ENCODE peak calls at places on chromosomes 1 and 21, in eight cellular contexts. U is SK-N-SH, D is neural progenitor cell, J is GM23248, I is hepatocyte, W is GM23338, E is PC-3, K is OCI-LY7. A is an unnamed sample.

GRCh38 chr1:101284021-101284420 is 47.2 kb downstream of the S1PR1 start:
- DNase-seq in U (no peak), D (peak), J (no peak), I (no peak), W (no peak), E (no peak), K (no peak), A (no peak)

GRCh38 chr1:29416825-29417557 is 180.7 kb downstream of the PTPRU start:
- DNase-seq in U (no peak), D (no peak), J (peak), I (no peak), W (no peak), E (no peak), K (no peak), A (no peak)

GRCh38 chr1:232549998-232550397 is 79.9 kb downstream of the SIPA1L2 start:
- DNase-seq in U (no peak), D (no peak), J (no peak), I (no peak), W (no peak), E (no peak), K (peak), A (no peak)

GRCh38 chr1:16243408-16243690 is 6.4 kb upstream of the CPLANE2 start:
- DNase-seq in U (no peak), D (no peak), J (no peak), I (no peak), W (no peak), E (no peak), K (no peak), A (no peak)

GRCh38 chr1:189315035-189315927 is 1162.4 kb downstream of the BRINP3 start:
- DNase-seq in U (no peak), D (no peak), J (no peak), I (no peak), W (peak), E (no peak), K (no peak), A (no peak)

GRCh38 chr1:61515096-61515495 is 209.8 kb downstream of the TM2D1 start:
- DNase-seq in U (no peak), D (no peak), J (no peak), I (no peak), W (no peak), E (no peak), K (no peak), A (no peak)

GRCh38 chr1:14983277-14983676 is 170.3 kb upstream of the TMEM51 start:
- DNase-seq in U (no peak), D (no peak), J (no peak), I (no peak), W (peak), E (peak), K (no peak), A (no peak)

GRCh38 chr1:71193153-71193552 is 112.3 kb upstream of the ZRANB2 start:
- DNase-seq in U (no peak), D (no peak), J (peak), I (no peak), W (no peak), E (no peak), K (no peak), A (no peak)

GRCh38 chr1:178538192-178538916 is 25.4 kb downstream of the TEX35 start:
- DNase-seq in U (no peak), D (no peak), J (peak), I (peak), W (no peak), E (peak), K (no peak), A (no peak)

GRCh38 chr1:245131026-245131393 is 23.8 kb upstream of the KIF26B start:
- DNase-seq in U (no peak), D (peak), J (peak), I (no peak), W (no peak), E (no peak), K (no peak), A (no peak)

GRCh38 chr1:46623733-46624695 is 7.4 kb upstream of the MOB3C start:
- DNase-seq in U (no peak), D (peak), J (no peak), I (peak), W (no peak), E (no peak), K (no peak), A (no peak)

GRCh38 chr1:25468037-25468436 is 37.3 kb downstream of the MACO1 start:
- DNase-seq in U (no peak), D (no peak), J (peak), I (no peak), W (no peak), E (no peak), K (no peak), A (no peak)

GRCh38 chr1:37808369-37809319 is 636 bp upstream of the YRDC start:
- DNase-seq in U (peak), D (peak), J (peak), I (peak), W (peak), E (peak), K (peak), A (peak)

GRCh38 chr1:41171266-41171874 is 70.7 kb downstream of the SCMH1 start:
- DNase-seq in U (no peak), D (no peak), J (no peak), I (no peak), W (no peak), E (no peak), K (peak), A (no peak)

GRCh38 chr1:81179239-81179638 is 621.5 kb upstream of the ADGRL2 start:
- DNase-seq in U (no peak), D (no peak), J (peak), I (peak), W (no peak), E (peak), K (no peak), A (no peak)

GRCh38 chr1:23004112-23004511 is 11.5 kb downstream of the TEX46 start:
- DNase-seq in U (no peak), D (no peak), J (no peak), I (no peak), W (no peak), E (peak), K (no peak), A (no peak)

GRCh38 chr1:35708179-35708891 is 10.3 kb downstream of the C1orf216 start:
- DNase-seq in U (peak), D (peak), J (peak), I (no peak), W (peak), E (no peak), K (no peak), A (no peak)

GRCh38 chr1:91725961-91726704 is 159.8 kb downstream of the TGFBR3 start:
- DNase-seq in U (no peak), D (no peak), J (peak), I (peak), W (no peak), E (no peak), K (no peak), A (no peak)

GRCh38 chr1:230639714-230640209 is 2.5 kb upstream of the COG2 start:
- DNase-seq in U (no peak), D (no peak), J (no peak), I (peak), W (no peak), E (no peak), K (no peak), A (no peak)

GRCh38 chr1:207828485-207829158 is 76.8 kb downstream of the CD46 start:
- DNase-seq in U (peak), D (peak), J (peak), I (peak), W (peak), E (peak), K (peak), A (peak)

GRCh38 chr1:237270338-237270737 is 228.4 kb downstream of the RYR2 start:
- DNase-seq in U (no peak), D (no peak), J (no peak), I (no peak), W (no peak), E (no peak), K (no peak), A (no peak)

GRCh38 chr1:228101614-228101993 is 1.5 kb downstream of the C1orf35 start:
- DNase-seq in U (no peak), D (no peak), J (no peak), I (no peak), W (no peak), E (peak), K (no peak), A (no peak)

GRCh38 chr1:116694524-116694923 is 27.0 kb upstream of the IGSF3 start:
- DNase-seq in U (no peak), D (no peak), J (peak), I (no peak), W (no peak), E (peak), K (no peak), A (no peak)

GRCh38 chr21:30072496-30072895 is 94.1 kb downstream of the CLDN17 start:
- DNase-seq in U (no peak), D (peak), J (peak), I (peak), W (peak), E (peak), K (no peak), A (peak)

GRCh38 chr1:214551052-214551435 is 358 bp downstream of the PTPN14 start:
- DNase-seq in U (peak), D (peak), J (no peak), I (peak), W (peak), E (no peak), K (no peak), A (no peak)

GRCh38 chr1:157968951-157969350 is 24.5 kb upstream of the KIRREL1 start:
- DNase-seq in U (no peak), D (no peak), J (peak), I (no peak), W (no peak), E (peak), K (no peak), A (no peak)

GRCh38 chr1:115198938-115199337 is 109.6 kb upstream of the TSPAN2 start:
- DNase-seq in U (peak), D (no peak), J (peak), I (no peak), W (no peak), E (peak), K (no peak), A (no peak)

GRCh38 chr1:91755888-91756287 is 130.1 kb downstream of the TGFBR3 start:
- DNase-seq in U (no peak), D (no peak), J (no peak), I (no peak), W (no peak), E (no peak), K (no peak), A (no peak)

GRCh38 chr1:54885863-54886723 is 902 bp downstream of the DHCR24 start:
- DNase-seq in U (peak), D (peak), J (peak), I (peak), W (peak), E (peak), K (peak), A (no peak)

GRCh38 chr1:5552787-5553484 is 439.3 kb downstream of the NPHP4 start:
- DNase-seq in U (no peak), D (no peak), J (no peak), I (no peak), W (no peak), E (no peak), K (no peak), A (no peak)

GRCh38 chr1:190098107-190098506 is 379.6 kb downstream of the BRINP3 start:
- DNase-seq in U (no peak), D (no peak), J (no peak), I (no peak), W (no peak), E (no peak), K (no peak), A (no peak)

GRCh38 chr1:213089924-213090677 is 39.1 kb downstream of the RPS6KC1 start:
- DNase-seq in U (no peak), D (no peak), J (no peak), I (no peak), W (no peak), E (no peak), K (no peak), A (no peak)
- H3K4me2 ChIP-seq in U (no peak), D (no peak), J (no peak), I (no peak), W (no peak), E (no peak), K (no peak), A (no peak)

DNA sequence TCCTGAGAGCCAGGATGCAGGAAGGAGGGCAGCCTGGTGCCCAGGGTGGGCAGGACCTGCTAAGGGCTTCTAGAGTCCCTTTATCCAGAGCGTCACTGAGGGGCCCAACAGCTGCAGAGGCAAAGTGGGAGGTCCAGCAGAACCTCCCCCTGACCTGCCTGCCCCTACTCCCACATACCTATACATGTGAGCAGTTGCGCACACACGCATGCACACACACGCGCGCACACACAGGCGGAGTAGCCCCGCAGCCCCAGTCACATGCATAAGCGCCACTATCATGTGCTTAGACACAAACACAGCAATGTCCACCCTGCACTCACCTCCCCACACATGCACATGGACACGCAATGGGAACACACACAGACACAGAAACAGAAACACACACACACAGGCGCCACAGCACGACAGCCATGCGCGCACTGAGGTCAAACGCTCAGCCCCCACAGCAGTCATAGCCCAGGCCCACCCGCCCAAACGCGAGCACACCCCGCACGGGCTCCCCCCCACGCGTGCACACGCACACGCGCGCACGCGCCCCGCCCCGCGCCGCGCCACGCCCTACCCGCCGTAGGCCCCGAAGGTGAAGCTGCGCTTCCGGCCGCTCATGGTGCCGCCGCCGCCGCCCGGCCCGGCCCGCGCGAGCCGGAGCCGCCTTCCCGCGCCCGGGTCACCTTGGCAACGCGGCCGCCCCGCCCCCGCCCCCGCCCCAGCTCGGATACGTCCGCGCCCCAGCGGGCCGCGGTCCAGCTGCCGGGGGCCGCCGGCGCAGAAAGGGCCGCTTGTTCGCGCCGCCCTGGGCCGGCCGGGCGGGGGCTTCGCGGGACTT is 17.7 kb downstream of the RAP1GAP start:
- DNase-seq in U (peak), D (peak), J (peak), I (peak), W (peak), E (peak), K (no peak), A (no peak)
- TF ChIP-seq EZH2phosphoT487 in U (no peak), D (no peak), J (no peak), I (no peak), W (no peak), E (no peak), K (no peak), A (no peak)

DNA sequence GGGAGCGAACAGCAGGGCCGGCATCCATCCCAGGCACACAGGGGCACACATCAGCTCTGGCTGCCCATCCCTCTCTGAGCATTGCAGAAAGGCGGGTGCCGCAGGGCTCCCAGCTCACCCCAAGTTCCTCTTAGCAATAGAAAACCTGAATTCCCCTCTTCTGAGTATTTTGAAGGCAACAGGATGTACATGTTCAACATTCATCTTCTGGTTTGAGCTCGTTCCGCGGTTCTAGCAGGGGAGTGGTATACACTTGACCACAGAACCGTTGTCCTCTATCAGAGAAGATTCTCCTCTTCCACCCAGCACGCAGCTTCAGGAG is 23.6 kb downstream of the ACTA1 start:
- DNase-seq in U (no peak), D (no peak), J (no peak), I (no peak), W (no peak), E (no peak), K (no peak), A (no peak)
- H3K4me2 ChIP-seq in U (peak), D (peak), J (no peak), I (peak), W (peak), E (peak), K (no peak), A (no peak)

GRCh38 chr1:12309783-12310742 is 80.2 kb downstream of the VPS13D start:
- DNase-seq in U (no peak), D (no peak), J (peak), I (no peak), W (no peak), E (no peak), K (no peak), A (no peak)
- TF ChIP-seq EZH2phosphoT487 in U (no peak), D (no peak), J (no peak), I (no peak), W (no peak), E (no peak), K (no peak), A (no peak)

GRCh38 chr1:106880226-106880625 is 176.2 kb upstream of the PRMT6 start:
- DNase-seq in U (no peak), D (no peak), J (no peak), I (no peak), W (no peak), E (no peak), K (no peak), A (no peak)

GRCh38 chr1:106879538-106879937 is 176.9 kb upstream of the PRMT6 start:
- DNase-seq in U (no peak), D (peak), J (peak), I (peak), W (peak), E (no peak), K (no peak), A (no peak)

GRCh38 chr1:106876384-106876783 is 180.1 kb upstream of the PRMT6 start:
- DNase-seq in U (no peak), D (no peak), J (no peak), I (no peak), W (peak), E (no peak), K (peak), A (no peak)

DNA sequence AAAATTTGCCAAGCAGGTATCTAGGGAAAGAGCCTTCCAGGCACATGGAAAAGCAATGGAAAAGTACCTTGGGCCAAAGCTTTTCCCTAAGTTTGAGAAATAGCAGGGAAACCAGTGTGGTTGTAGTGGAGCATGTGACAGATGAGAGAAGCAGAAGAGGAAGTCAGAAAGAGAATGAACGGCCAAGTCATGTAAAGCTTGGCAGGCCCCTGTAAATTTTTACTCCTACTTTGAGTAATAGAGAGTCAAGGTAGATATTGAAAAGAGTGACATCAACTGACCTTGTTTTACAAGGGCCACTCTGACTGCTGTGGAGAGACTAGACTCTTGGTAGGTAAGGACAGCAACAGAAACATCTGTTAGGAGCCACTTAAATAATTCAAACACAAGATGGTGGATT is 180.9 kb upstream of the PRMT6 start:
- DNase-seq in U (no peak), D (no peak), J (no peak), I (no peak), W (no peak), E (no peak), K (no peak), A (no peak)
- H3K4me2 ChIP-seq in U (no peak), D (no peak), J (no peak), I (no peak), W (no peak), E (no peak), K (no peak), A (no peak)

A was measured in MM.1S.